ENCODE peak calls at places on chromosome 4, in four cellular contexts. K is HepG2, I is H1, U is K562. Q is an unnamed sample.

GRCh38 chr4:138659640-138660325 is 355.8 kb upstream of the NOCT start:
- DNase-seq in K (no peak), I (peak), U (no peak), Q (no peak)

GRCh38 chr4:172042714-172043114 is 229.5 kb downstream of the GALNTL6 start:
- DNase-seq in K (peak), I (no peak), U (no peak), Q (peak)

GRCh38 chr4:176436500-176436973 is 116.8 kb downstream of the SPCS3 start:
- DNase-seq in K (no peak), I (no peak), U (no peak), Q (no peak)

GRCh38 chr4:145525291-145525740 is 43.7 kb downstream of the SMAD1 start:
- DNase-seq in K (no peak), I (no peak), U (no peak), Q (no peak)

GRCh38 chr4:37685726-37686372 is 327 bp downstream of the RELL1 start:
- DNase-seq in K (no peak), I (no peak), U (peak), Q (no peak)

GRCh38 chr4:71379126-71379525 is 40.3 kb downstream of the SLC4A4 start:
- DNase-seq in K (no peak), I (no peak), U (no peak), Q (no peak)

GRCh38 chr4:4791299-4791798 is 68.1 kb upstream of the MSX1 start:
- DNase-seq in K (no peak), I (no peak), U (no peak), Q (no peak)

GRCh38 chr4:173247316-173247715 is 78.7 kb downstream of the GALNT7 start:
- DNase-seq in K (no peak), I (no peak), U (no peak), Q (no peak)

GRCh38 chr4:91596683-91597082 is 707.1 kb upstream of the GRID2 start:
- DNase-seq in K (no peak), I (no peak), U (no peak), Q (no peak)

GRCh38 chr4:18390655-18391369 is 369.3 kb upstream of the LCORL start:
- DNase-seq in K (no peak), I (no peak), U (no peak), Q (peak)
- TF ChIP-seq FOSL1 in K (no peak), I (no peak), U (no peak), Q (no peak)

DNA sequence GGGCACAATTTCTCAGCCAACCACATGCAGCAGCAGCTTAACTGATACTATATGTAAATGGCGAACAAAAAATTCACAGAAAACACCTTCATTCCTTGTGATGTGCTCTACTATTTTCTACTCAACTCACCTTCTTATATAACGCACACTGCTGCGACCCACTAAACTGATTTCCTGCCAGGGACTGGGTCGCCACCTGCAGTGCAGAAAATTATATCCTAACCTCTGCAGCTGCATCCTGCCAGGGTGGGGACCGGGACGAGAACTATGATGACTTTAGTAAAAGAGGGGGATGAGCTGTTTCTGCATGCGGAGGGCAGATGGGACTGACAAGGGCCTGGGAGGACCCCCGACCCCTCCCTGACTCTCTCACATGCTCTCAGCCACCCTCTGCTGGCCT is 27.4 kb downstream of the ABLIM2 start:
- DNase-seq in K (no peak), I (no peak), U (no peak), Q (no peak)
- TF ChIP-seq JUND in K (no peak), I (no peak), U (no peak), Q (no peak)

DNA sequence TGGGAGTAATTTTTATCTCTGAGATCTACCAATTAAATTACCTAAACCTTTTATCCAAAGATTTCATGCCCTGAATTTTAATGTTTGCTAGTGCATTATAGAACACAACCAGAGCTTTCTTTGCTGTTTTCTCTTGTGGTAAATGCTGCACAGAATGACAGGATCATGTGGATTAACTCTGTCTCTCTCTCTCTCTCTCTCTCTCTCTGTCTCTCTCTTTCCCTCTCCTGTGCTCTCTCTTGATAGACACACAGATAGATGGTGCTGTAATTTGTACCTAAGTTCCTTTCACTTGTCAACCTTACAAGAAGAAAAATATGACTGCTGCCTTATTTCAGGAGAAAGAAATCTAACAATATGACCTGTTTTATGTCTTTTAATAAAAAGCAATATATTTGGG is 211.2 kb upstream of the WDFY3 start:
- DNase-seq in K (no peak), I (no peak), U (no peak), Q (no peak)
- TF ChIP-seq FOSL1 in K (no peak), I (no peak), U (no peak), Q (no peak)

DNA sequence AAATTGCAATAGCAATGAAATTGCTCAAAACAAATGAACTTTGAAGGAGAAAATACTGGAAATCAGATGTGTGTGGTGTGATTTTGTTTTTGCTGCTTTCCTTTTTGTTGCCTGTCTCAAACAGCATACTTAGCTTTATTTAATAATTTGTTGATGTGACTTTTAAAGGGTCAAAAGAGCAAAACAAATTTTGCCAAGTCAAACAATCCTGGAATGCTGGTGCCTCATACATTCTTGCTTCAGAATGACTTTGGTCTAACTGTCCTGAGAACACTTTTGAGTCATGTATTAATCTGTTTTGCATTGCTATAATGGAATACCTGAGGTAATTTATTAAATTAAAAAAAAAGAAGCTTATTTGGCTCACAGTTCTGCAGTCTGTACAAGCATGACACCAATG is 3.4 kb downstream of the PF4V1 start:
- DNase-seq in K (peak), I (no peak), U (no peak), Q (no peak)
- TF ChIP-seq JUND in K (no peak), I (no peak), U (no peak), Q (no peak)

DNA sequence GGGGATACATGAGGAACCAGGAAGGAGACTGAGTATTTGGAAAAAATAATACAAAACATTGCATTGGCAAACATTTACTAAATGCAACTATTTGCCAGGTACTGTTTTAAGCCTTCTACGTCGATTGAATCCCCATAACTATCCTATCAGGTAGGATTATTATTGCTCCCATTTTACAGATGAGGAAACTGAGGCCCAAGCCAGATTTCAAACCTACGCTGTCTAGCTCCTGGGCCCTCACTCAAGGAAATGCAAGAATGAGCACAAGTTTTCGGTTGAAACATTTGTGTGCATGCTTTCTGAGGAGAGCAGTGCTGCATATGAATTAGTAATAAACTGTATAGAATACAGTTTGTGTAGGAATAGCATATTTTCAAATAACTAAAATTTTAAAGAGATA is 206.7 kb downstream of the CEP135 start:
- DNase-seq in K (no peak), I (no peak), U (no peak), Q (no peak)
- TF ChIP-seq FOSL1 in K (no peak), I (no peak), U (no peak), Q (no peak)

GRCh38 chr4:1413687-1414479 is 7.6 kb upstream of the NKX1-1 start:
- DNase-seq in K (no peak), I (no peak), U (no peak), Q (no peak)

GRCh38 chr4:1411436-1412375 is 5.5 kb upstream of the NKX1-1 start:
- DNase-seq in K (no peak), I (no peak), U (no peak), Q (no peak)

GRCh38 chr4:1413221-1413663 is 7.0 kb upstream of the NKX1-1 start:
- DNase-seq in K (no peak), I (no peak), U (no peak), Q (no peak)

GRCh38 chr4:1410491-1411325 is 4.5 kb upstream of the NKX1-1 start:
- DNase-seq in K (peak), I (peak), U (peak), Q (no peak)

GRCh38 chr4:1412376-1413220 is 6.4 kb upstream of the NKX1-1 start:
- DNase-seq in K (no peak), I (no peak), U (no peak), Q (no peak)
- TF ChIP-seq JUND in K (no peak), I (no peak), U (no peak), Q (no peak)

DNA sequence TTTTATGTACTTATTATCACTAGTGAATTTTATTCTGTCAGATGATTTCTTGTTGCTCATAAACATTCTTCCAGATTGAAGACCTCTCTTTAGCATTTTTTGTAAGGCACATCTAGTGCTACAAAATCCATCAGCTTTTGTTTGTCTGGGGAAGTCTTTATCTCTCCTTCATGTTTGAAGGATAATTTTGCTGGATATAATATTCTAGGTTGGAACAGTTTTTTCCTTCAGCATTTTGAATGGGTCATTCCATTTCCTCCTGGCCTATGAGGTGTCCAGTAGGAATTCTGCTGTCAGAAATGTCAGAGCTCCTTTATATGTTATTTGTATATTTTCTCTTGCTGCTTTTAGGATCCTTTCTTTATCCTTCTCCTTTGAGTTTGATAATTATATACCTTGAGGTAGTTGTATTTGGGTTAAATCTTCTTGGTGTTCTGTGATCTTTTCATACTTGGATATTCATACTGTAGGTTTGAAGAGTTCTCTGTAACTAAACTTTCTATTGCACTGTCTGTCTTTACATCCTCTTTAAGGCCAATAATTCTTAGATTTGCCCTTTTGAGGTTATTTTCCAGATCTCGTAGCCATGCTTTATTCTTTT is 58.3 kb downstream of the PTPN13 start:
- DNase-seq in K (no peak), I (no peak), U (no peak), Q (no peak)
- TF ChIP-seq FOSL1 in K (no peak), I (no peak), U (no peak), Q (no peak)